ENCODE peak calls at places on chromosomes 4 and X, in seven cellular contexts. P, O, M, G, B, H and Z are unnamed samples.

GRCh38 chrX:50147972-50148371 is 52.8 kb downstream of the AKAP4 start:
- DNase-seq in M (no peak), G (no peak), B (no peak), H (no peak), P (no peak), O (no peak), Z (no peak)

GRCh38 chrX:130680164-130681035 is 222.6 kb downstream of the ENOX2 start:
- DNase-seq in M (no peak), O (no peak), H (peak; percentile 18), B (no peak), G (peak; percentile 68), P (no peak), Z (no peak)

GRCh38 chrX:133375558-133376340 is 39.5 kb downstream of the GPC4 start:
- DNase-seq in O (peak; percentile 18), M (no peak), G (no peak), H (no peak), P (no peak), B (peak; percentile 54), Z (no peak)

GRCh38 chrX:17549005-17549685 is 174.1 kb downstream of the NHS start:
- DNase-seq in O (peak; percentile 23), P (no peak), H (no peak), B (no peak), G (no peak), M (no peak), Z (no peak)

GRCh38 chrX:107766470-107767140 is 9.0 kb downstream of the TSC22D3 start:
- DNase-seq in M (no peak), O (no peak), P (no peak), B (peak; percentile 82), G (peak; percentile 88), H (peak; percentile 67), Z (no peak)

GRCh38 chr4:110518889-110519490 is 43.0 kb downstream of the ENPEP start:
- DNase-seq in M (peak; percentile 43), G (peak; percentile 38), H (peak; percentile 55), P (no peak), O (peak; percentile 38), B (no peak), Z (peak; percentile 25)

GRCh38 chr4:18798123-18798522 is 776.6 kb upstream of the LCORL start:
- DNase-seq in O (no peak), B (no peak), H (no peak), P (no peak), G (no peak), M (no peak), Z (no peak)

GRCh38 chr4:187172340-187172761 is 448.7 kb upstream of the FAT1 start:
- DNase-seq in M (no peak), H (peak; percentile 25), P (no peak), O (no peak), G (peak; percentile 78), B (no peak), Z (no peak)

GRCh38 chr4:73867783-73868182 is 1.4 kb upstream of the CXCL1 start:
- DNase-seq in O (no peak), P (no peak), B (no peak), G (no peak), H (peak; percentile 55), M (no peak), Z (peak; percentile 9)

GRCh38 chrX:17738002-17738713 is 865 bp downstream of the SCML1 start:
- DNase-seq in M (no peak), B (peak; percentile 58), G (peak; percentile 29), H (peak; percentile 29), P (peak; percentile 80), O (peak; percentile 48), Z (peak; percentile 1)

GRCh38 chrX:148609766-148610698 is 109.6 kb downstream of the AFF2 start:
- DNase-seq in G (no peak), P (no peak), O (peak; percentile 62), H (no peak), B (no peak), M (no peak), Z (peak; percentile 49)

GRCh38 chr4:81472249-81473085 is 760 bp upstream of the RASGEF1B start:
- DNase-seq in H (peak; percentile 63), M (peak; percentile 60), O (peak; percentile 60), P (peak; percentile 84), G (peak; percentile 32), B (no peak), Z (peak; percentile 58)

GRCh38 chrX:40912576-40912975 is 172.7 kb upstream of the USP9X start:
- DNase-seq in G (no peak), B (no peak), M (no peak), P (no peak), H (no peak), O (no peak), Z (no peak)

GRCh38 chr4:8013976-8014726 is 74.5 kb upstream of the AFAP1 start:
- DNase-seq in M (no peak), O (no peak), H (no peak), B (peak; percentile 46), P (no peak), G (no peak), Z (no peak)

GRCh38 chr4:8012517-8012916 is 72.9 kb upstream of the AFAP1 start:
- DNase-seq in B (no peak), P (no peak), G (no peak), O (no peak), M (no peak), H (no peak), Z (no peak)

GRCh38 chr4:8016527-8016926 is 76.9 kb upstream of the AFAP1 start:
- DNase-seq in H (no peak), B (no peak), O (no peak), M (no peak), G (no peak), P (no peak), Z (no peak)

GRCh38 chr4:8019396-8020365 is 80.0 kb upstream of the AFAP1 start:
- DNase-seq in P (no peak), B (peak; percentile 50), H (no peak), M (peak; percentile 12), G (no peak), O (no peak), Z (no peak)

DNA sequence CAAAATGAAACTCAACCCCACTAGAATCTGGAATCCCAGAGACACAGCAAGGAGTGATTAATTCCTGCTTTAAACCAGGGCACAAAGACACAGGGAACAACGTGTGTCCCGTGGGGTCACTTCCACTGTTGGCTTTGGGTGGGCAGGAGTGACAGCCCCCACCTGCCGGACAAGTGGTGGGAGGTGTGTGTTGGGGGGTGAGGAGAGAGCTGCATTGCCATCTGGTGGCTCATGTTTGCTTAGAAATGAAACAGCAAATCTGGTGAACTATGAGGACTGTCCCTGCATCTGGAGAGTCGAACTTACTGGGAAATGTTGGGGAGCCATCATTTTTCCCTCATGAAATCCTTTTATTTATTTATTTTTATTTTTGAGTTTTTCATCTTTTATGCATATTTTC is 75.9 kb upstream of the AFAP1 start:
- DNase-seq in O (no peak), M (no peak), P (no peak), G (peak; percentile 14), B (no peak), H (peak; percentile 35), Z (no peak)
- TF ChIP-seq CTCF in O (peak; percentile 34), M (no peak), P (no peak), G (peak; percentile 45), B (no peak), H (peak; percentile 70), Z (peak; percentile 12)

GRCh38 chr4:1726146-1726934 is 5.0 kb downstream of the TACC3 start:
- DNase-seq in H (peak; percentile 84), M (peak; percentile 85), O (peak; percentile 91), G (peak; percentile 80), P (peak; percentile 97), B (peak; percentile 92), Z (peak; percentile 89)

GRCh38 chr4:1728061-1728980 is 7.0 kb downstream of the TACC3 start:
- DNase-seq in M (no peak), G (no peak), B (peak; percentile 12), P (peak; percentile 79), H (no peak), O (no peak), Z (no peak)

GRCh38 chr4:1730532-1731135 is 9.3 kb downstream of the TACC3 start:
- DNase-seq in O (no peak), H (no peak), B (no peak), G (no peak), M (no peak), P (peak; percentile 69), Z (no peak)

GRCh38 chr4:1725521-1725920 is 4.2 kb downstream of the TACC3 start:
- DNase-seq in M (no peak), B (peak; percentile 43), H (no peak), P (peak; percentile 76), O (no peak), G (no peak), Z (no peak)

DNA sequence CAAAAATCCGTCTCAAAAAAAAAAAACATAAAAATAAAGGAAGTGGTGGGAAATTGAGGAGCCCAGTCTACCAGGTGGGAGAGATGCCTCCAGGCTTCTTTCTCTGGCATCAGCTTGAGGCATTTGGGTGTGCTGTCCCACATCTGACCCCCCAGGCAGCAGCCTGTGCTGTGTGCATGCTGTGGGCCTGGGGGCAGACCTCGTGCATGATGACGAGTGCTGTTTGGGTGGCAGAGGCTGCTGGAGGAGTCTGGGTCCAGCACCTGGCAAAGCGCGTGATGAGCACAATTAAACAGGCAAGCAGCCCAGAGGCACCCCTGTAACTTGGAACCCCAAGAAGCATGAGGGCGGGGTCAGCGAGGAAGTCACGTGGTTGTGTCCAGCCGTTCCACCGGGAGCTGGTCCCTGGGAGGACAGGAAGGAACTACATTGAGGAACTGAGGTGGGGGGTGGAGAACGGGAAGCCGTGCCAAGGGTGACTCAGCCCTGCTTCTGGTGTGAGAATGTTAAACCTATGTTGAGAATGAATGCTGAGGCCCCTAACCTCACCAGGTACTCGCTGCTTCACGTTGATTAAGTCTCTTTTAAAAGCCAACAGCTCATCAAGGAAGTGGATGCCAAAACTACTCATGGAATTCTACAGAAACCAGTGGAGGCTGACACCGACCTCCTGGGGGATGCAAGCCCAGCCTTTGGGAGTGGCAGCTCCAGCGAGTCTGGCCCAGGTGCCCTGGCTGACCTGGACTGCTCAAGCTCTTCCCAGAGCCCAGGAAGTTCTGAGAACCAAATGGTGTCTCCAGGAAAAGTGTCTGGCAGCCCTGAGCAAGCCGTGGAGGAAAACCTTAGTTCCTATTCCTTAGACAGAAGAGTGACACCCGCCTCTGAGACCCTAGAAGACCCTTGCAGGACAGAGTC is 6.1 kb downstream of the TACC3 start:
- DNase-seq in O (no peak), B (peak; percentile 72), H (peak; percentile 81), M (no peak), G (peak; percentile 77), P (peak; percentile 90), Z (no peak)
- H3K4me3 ChIP-seq in O (no peak overlapping the region), B (peak overlapping the region; percentile 37), H (no peak overlapping the region), M (no peak overlapping the region), G (no peak overlapping the region), P (no peak overlapping the region), Z (no peak overlapping the region)

DNA sequence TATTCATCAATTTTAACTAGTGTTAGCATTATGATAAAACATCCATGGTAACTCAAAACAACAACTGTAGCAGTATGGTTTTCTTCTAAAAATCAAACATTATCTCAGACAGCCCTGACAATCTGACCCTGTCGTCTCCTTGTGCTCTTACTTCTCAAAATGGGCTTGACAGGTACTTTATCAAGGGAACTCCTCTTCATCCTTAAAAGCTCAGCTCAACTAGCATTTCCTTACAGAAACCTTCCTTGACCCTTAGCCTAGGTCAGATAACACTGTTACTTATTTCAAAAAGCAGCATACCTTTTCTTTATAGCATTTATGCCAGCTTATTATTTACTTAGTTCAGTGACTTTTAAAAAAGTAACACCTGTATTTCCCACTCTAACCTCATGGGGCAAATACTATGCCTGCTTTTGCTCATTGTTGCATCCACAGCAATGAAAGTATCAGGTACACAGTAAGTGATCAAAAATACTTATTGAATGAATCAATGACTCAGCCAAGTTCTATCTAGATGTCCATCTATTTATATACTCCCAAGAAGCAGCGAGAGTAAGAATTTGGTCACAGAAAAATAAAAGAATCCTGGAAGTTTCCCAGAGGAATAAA is 41.9 kb downstream of the ADAMTS3 start:
- DNase-seq in B (no peak), O (no peak), M (no peak), G (no peak), P (no peak), H (no peak), Z (no peak)
- TF ChIP-seq CTCF in B (no peak), O (no peak), M (no peak), G (no peak), P (no peak), H (no peak), Z (no peak)

GRCh38 chrX:100648601-100649417 is 4.8 kb downstream of the SRPX2 start:
- DNase-seq in P (no peak), M (no peak), G (peak; percentile 87), H (peak; percentile 95), O (peak; percentile 45), B (peak; percentile 49), Z (no peak)
- H3K4me3 ChIP-seq in P (no peak overlapping the region), M (no peak overlapping the region), G (no peak overlapping the region), H (no peak overlapping the region), O (no peak overlapping the region), B (no peak overlapping the region), Z (no peak overlapping the region)